ENCODE peak calls at places on chromosomes 7 and 10, in six cellular contexts. J is prostate gland, H is ovary, A is tibial nerve, N is sigmoid colon, Y is HepG2. O is an unnamed sample.

GRCh38 chr7:55180821-55181542 is 162.2 kb downstream of the EGFR start:
- DNase-seq in J (peak), N (no peak), A (no peak), Y (peak), H (no peak), O (peak)

GRCh38 chr7:12623885-12624498 is 53.5 kb downstream of the SCIN start:
- DNase-seq in N (no peak), J (no peak), H (no peak), Y (no peak), A (no peak), O (no peak)

GRCh38 chr7:118839544-118839943 is 615.0 kb downstream of the ANKRD7 start:
- DNase-seq in Y (no peak), N (no peak), A (no peak), H (no peak), J (no peak), O (no peak)

GRCh38 chr10:32171213-32171612 is 115.0 kb upstream of the KIF5B start:
- DNase-seq in J (peak), N (no peak), H (no peak), Y (peak), A (no peak), O (peak)

GRCh38 chr7:19508124-19508523 is 200.7 kb downstream of the POLR1F start:
- DNase-seq in J (no peak), N (no peak), H (no peak), Y (no peak), A (no peak), O (no peak)

GRCh38 chr7:158085741-158086695 is 501.6 kb downstream of the PTPRN2 start:
- DNase-seq in H (no peak), Y (no peak), A (no peak), J (no peak), N (peak), O (no peak)

GRCh38 chr7:73973091-73973490 is 54.9 kb upstream of the ELN start:
- DNase-seq in Y (no peak), H (no peak), N (no peak), J (peak), A (no peak), O (no peak)

GRCh38 chr7:142939226-142939910 is at the start of gene LLCFC1:
- DNase-seq in N (no peak), A (no peak), J (peak), Y (peak), H (no peak), O (peak)

GRCh38 chr7:4406288-4407058 is 275.6 kb upstream of the FOXK1 start:
- DNase-seq in J (no peak), H (no peak), A (no peak), N (no peak), Y (peak), O (no peak)

GRCh38 chr7:148173296-148173695 is 417.3 kb upstream of the C7orf33 start:
- DNase-seq in J (no peak), H (no peak), Y (no peak), N (no peak), A (no peak), O (no peak)

GRCh38 chr10:94286898-94287297 is 75.8 kb downstream of the NOC3L start:
- DNase-seq in J (no peak), Y (no peak), H (no peak), N (no peak), A (no peak), O (no peak)

GRCh38 chr7:20964214-20964613 is 177.5 kb upstream of the SP8 start:
- DNase-seq in Y (no peak), A (no peak), H (no peak), J (no peak), N (no peak), O (no peak)

GRCh38 chr10:110852255-110852896 is 19.4 kb upstream of the PDCD4 start:
- DNase-seq in N (peak), H (no peak), J (no peak), A (no peak), Y (peak), O (peak)

GRCh38 chr7:94380264-94380663 is 14.4 kb upstream of the COL1A2 start:
- DNase-seq in A (no peak), Y (no peak), J (no peak), H (no peak), N (no peak), O (no peak)

GRCh38 chr10:15571570-15571969 is 148.2 kb downstream of the ITGA8 start:
- DNase-seq in H (peak), A (peak), J (no peak), N (peak), Y (no peak), O (peak)

GRCh38 chr10:88800152-88801125 is 2.1 kb upstream of the LIPM start:
- DNase-seq in A (no peak), H (no peak), N (no peak), J (no peak), Y (no peak), O (no peak)

GRCh38 chr7:99489235-99489634 is 10.8 kb downstream of the ZNF394 start:
- DNase-seq in Y (peak), J (no peak), A (no peak), H (no peak), N (peak), O (no peak)

GRCh38 chr7:74269757-74270277 is 15.6 kb upstream of the RFC2 start:
- DNase-seq in N (no peak), J (no peak), Y (peak), A (no peak), H (peak), O (peak)

GRCh38 chr7:127844707-127845331 is 186.4 kb downstream of the LRRC4 start:
- DNase-seq in J (peak), N (peak), H (peak), Y (no peak), A (no peak), O (peak)

GRCh38 chr7:79453558-79454324 is at the start of gene MAGI2:
- DNase-seq in Y (peak), H (peak), A (peak), N (peak), J (peak), O (peak)

GRCh38 chr7:29818308-29818707 is 12.0 kb downstream of the WIPF3 start:
- DNase-seq in A (no peak), J (no peak), Y (no peak), N (no peak), H (no peak), O (no peak)

GRCh38 chr10:47406870-47407648 is 23.0 kb upstream of the ZNF488 start:
- DNase-seq in Y (peak), H (no peak), N (no peak), A (no peak), J (no peak), O (no peak)

GRCh38 chr10:124045794-124046355 is 47.5 kb downstream of the CHST15 start:
- DNase-seq in J (no peak), A (no peak), H (no peak), Y (no peak), N (no peak), O (no peak)

GRCh38 chr10:4088354-4089066 is 303.5 kb upstream of the KLF6 start:
- DNase-seq in H (no peak), A (no peak), J (no peak), Y (no peak), N (no peak), O (no peak)

GRCh38 chr7:151850484-151851159 is 26.3 kb downstream of the PRKAG2 start:
- DNase-seq in H (no peak), J (no peak), Y (no peak), A (no peak), N (no peak), O (no peak)

GRCh38 chr10:114932225-114932624 is 5.8 kb upstream of the TRUB1 start:
- DNase-seq in H (no peak), N (no peak), A (no peak), J (no peak), Y (no peak), O (no peak)

GRCh38 chr10:71638087-71638576 is 81.4 kb downstream of the C10orf105 start:
- DNase-seq in J (no peak), A (no peak), N (no peak), H (no peak), Y (peak), O (peak)

GRCh38 chr10:92697663-92698511 is 8.1 kb downstream of the HHEX start:
- DNase-seq in H (no peak), A (no peak), Y (peak), J (no peak), N (no peak), O (no peak)

GRCh38 chr7:133139350-133139749 is 57.5 kb upstream of the CHCHD3 start:
- DNase-seq in A (no peak), N (no peak), H (no peak), J (no peak), Y (peak), O (peak)

GRCh38 chr10:124827474-124827873 is 25.9 kb downstream of the ABRAXAS2 start:
- DNase-seq in N (no peak), H (no peak), Y (peak), J (no peak), A (no peak), O (no peak)

GRCh38 chr10:15725603-15726002 is 5.9 kb upstream of the ITGA8 start:
- DNase-seq in H (no peak), A (no peak), Y (peak), N (no peak), J (peak), O (no peak)

DNA sequence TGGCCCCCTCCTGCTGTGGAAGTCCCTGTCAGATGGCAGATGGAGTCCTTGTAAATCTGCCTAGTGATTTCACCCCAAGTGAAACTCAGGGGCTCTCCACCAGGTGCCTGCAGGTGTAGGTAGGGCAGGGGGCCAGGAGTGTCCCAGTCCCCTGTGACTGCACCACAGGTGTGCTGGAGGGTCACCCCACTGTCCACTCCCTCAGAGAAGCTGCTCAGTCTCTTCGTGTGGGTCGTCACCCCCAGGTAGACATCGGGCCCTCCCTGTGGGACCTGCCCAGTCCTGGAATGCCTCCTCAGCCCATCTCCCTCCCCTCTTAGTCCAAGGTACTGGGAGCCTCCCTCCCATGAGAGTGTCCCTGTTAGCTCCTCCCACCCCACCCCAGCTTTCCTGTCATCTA is 4.8 kb downstream of the ALOX5 start:
- DNase-seq in N (no peak), H (no peak), A (no peak), Y (no peak), J (no peak), O (no peak)
- H3K27ac ChIP-seq in N (no peak), H (no peak), A (no peak), Y (no peak), J (no peak), O (no peak)

DNA sequence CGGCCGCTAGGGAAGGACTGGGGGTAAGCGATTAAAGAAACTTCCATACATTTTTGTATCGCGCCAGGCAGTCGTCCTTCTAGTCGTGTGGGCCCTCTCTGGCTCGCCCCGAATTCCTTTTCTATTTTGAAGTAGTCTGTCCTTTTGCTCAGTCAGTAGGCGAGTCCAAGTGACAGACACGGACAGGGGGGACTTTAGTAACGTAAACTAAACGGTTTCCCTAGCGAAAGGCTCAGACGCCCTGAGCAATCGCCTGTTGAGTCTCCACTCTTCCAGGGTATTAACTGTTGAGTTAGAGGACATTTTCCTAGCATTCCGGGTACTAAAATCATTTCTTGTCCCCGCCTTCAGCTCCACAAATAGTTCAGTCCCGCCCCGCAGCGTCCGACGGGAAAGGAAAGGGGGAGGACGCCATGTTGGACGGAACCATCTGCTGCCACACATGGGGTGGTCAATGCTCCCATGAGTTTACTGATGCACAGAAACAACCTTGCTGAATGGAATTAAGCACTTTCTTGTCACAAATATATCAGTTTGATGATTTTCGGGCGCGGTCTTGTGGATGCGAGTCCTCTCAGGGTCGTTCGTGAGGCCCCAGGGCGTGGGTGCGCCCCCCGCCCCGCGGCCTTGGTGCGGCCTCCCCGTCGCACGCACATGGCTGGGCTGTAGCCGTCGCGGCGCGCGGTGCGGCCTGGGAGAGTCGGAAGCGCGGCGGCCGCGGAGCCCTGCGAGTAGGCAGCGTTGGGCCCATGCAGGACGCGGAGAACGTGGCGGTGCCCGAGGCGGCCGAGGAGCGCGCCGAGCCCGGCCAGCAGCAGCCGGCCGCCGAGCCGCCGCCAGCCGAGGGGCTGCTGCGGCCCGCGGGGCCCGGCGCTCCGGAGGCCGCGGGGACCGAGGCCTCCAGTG is at the start of gene EIF3B:
- DNase-seq in A (peak), Y (peak), N (peak), H (peak), J (peak), O (peak)
- TF ChIP-seq POLR2A in A (peak), Y (peak), N (no peak), H (peak), J (peak), O (peak)

DNA sequence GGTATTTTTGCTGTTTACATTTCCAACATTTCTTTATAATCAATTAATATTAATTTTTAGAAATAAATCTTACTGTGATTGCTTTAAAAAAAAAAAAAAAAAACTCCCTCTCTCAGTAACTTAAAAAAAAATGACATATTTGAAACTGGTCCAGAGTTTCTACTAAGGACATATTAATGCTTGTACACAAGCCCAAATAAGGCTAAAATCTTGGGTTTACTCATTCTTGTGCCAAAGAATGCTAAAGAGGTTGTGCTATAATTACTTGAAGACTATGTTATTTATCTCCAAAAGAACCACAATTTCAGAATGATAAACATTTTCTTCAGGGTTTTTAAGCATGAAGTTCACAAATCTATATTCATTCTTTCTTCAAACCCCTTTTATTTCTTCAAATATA is 39.4 kb upstream of the PHF14 start:
- DNase-seq in H (no peak), Y (no peak), J (no peak), A (no peak), N (no peak), O (no peak)
- H3K27ac ChIP-seq in H (no peak), Y (no peak), J (peak), A (peak), N (peak), O (no peak)

DNA sequence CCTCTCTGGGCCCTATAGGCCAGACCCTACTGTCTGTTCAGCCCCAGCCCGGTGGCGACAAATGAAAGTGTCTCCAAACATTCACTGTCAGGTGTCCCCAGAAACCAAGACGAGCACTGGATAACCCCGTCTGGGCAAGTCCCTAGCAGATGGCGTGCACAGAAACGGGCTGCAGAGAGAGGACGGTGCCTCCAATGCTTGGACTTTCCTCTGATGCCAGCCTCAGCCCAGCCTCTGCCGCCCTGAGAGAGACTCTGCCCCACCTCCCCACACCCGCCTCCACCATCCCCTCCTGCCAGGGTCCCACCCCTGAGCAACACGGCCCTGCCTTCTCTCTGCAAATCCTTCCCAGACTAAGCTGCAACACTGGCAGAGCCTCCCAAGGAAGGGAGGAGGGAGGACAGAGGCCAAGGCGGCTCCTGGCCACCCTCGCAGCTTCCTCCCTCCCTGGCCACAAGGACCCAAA is 7.4 kb upstream of the LFNG start:
- DNase-seq in J (peak), A (no peak), Y (no peak), H (no peak), N (no peak), O (peak)
- TF ChIP-seq POLR2A in J (no peak), A (no peak), Y (no peak), H (no peak), N (no peak), O (peak)

DNA sequence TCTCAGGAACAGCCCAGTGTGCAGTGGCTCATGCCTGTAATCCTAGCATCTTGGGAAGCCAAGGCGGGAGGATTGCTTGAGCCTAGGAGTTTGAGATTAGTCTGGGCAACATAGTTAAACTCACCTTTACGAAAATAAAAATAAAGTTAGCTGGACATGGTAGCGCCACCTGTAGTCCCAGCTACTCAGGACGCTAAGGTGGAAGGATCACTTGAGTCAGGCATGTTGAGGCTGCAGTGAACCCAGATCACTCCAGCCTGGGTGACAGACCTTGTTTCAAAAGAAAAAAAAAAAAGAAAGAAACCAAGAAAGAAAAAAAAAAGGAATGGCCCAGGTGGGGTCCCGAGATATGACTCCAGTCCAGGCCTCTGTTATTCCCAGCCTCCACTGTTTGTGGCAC is 96.6 kb downstream of the SLC25A13 start:
- DNase-seq in Y (no peak), N (no peak), J (no peak), A (no peak), H (no peak), O (no peak)
- H3K27ac ChIP-seq in Y (no peak), N (no peak), J (no peak), A (no peak), H (no peak), O (no peak)

GRCh38 chr7:141663081-141663510 is 38.9 kb downstream of the DENND11 start:
- DNase-seq in J (peak), Y (peak), N (no peak), H (no peak), A (no peak), O (peak)
- TF ChIP-seq POLR2A in J (no peak), Y (no peak), N (no peak), H (no peak), A (no peak), O (no peak)

GRCh38 chr7:15199482-15199881 is 296.9 kb upstream of the DGKB start:
- DNase-seq in J (no peak), H (no peak), Y (no peak), A (no peak), N (no peak), O (no peak)
- H3K27ac ChIP-seq in J (no peak), H (no peak), Y (no peak), A (no peak), N (no peak), O (no peak)

GRCh38 chr7:129949292-129950133 is 3.2 kb downstream of the UBE2H start:
- DNase-seq in J (peak), Y (peak), H (peak), A (no peak), N (peak), O (no peak)
- TF ChIP-seq POLR2A in J (peak), Y (no peak), H (peak), A (no peak), N (no peak), O (peak)